ENCODE peak calls at places on chromosomes 16 and 17, in four cellular contexts. M is PC-3, K is uterus, R is thoracic aorta. O is an unnamed sample.

GRCh38 chr16:78220571-78220970 is 121.1 kb downstream of the WWOX start:
- DNase-seq in R (no peak), K (no peak), M (no peak), O (no peak)

GRCh38 chr16:5502467-5502869 is 404.9 kb upstream of the EEF2KMT start:
- DNase-seq in R (no peak), M (no peak), K (no peak), O (no peak)

GRCh38 chr17:16919663-16920627 is 52.0 kb downstream of the TNFRSF13B start:
- DNase-seq in K (no peak), M (no peak), R (no peak), O (no peak)

GRCh38 chr17:1800240-1800639 is 29.5 kb downstream of the SMYD4 start:
- DNase-seq in K (no peak), M (no peak), R (no peak), O (no peak)

GRCh38 chr17:49213399-49213798 is 2.9 kb downstream of the ABI3 start:
- DNase-seq in M (no peak), K (no peak), R (no peak), O (no peak)

GRCh38 chr16:49369638-49370219 is 3.9 kb upstream of the C16orf78 start:
- DNase-seq in R (no peak), K (no peak), M (no peak), O (no peak)

GRCh38 chr16:10744370-10745030 is 858 bp downstream of the NUBP1 start:
- DNase-seq in K (no peak), M (no peak), R (no peak), O (no peak)

GRCh38 chr16:85002643-85003042 is 8.7 kb downstream of the ZDHHC7 start:
- DNase-seq in K (no peak), R (no peak), M (no peak), O (no peak)

GRCh38 chr17:81491193-81491592 is 21.4 kb downstream of the ACTG1 start:
- DNase-seq in K (no peak), R (no peak), M (peak; percentile 22), O (no peak)

GRCh38 chr17:29778936-29779811 is 150.9 kb downstream of the SSH2 start:
- DNase-seq in R (no peak), K (peak; percentile 82), M (peak; percentile 56), O (peak; percentile 54)

GRCh38 chr16:19168173-19169080 is at the start of gene SYT17:
- DNase-seq in M (peak; percentile 21), K (no peak), R (no peak), O (no peak)

GRCh38 chr17:37743875-37744632 is 805 bp downstream of the HNF1B start:
- DNase-seq in K (no peak), M (peak; percentile 24), R (no peak), O (no peak)

GRCh38 chr17:78674595-78675315 is 97.6 kb upstream of the DNAH17 start:
- DNase-seq in K (no peak), M (no peak), R (no peak), O (no peak)

GRCh38 chr16:85196976-85197375 is 84.7 kb upstream of the CIBAR2 start:
- DNase-seq in M (no peak), K (no peak), R (no peak), O (no peak)

GRCh38 chr16:79647586-79647985 is 47.0 kb upstream of the MAF start:
- DNase-seq in M (no peak), R (no peak), K (no peak), O (no peak)

GRCh38 chr17:83109793-83110645 is 30.6 kb downstream of the METRNL start:
- DNase-seq in R (peak; percentile 98), M (peak; percentile 96), K (peak; percentile 87), O (peak; percentile 96)

GRCh38 chr16:88759245-88759975 is 25.6 kb downstream of the PIEZO1 start:
- DNase-seq in K (peak; percentile 84), R (no peak), M (no peak), O (no peak)

GRCh38 chr16:68646948-68647659 is 2.0 kb downstream of the CDH3 start:
- DNase-seq in K (no peak), M (peak; percentile 48), R (no peak), O (peak; percentile 36)

GRCh38 chr17:81471804-81472456 is 40.7 kb downstream of the ACTG1 start:
- DNase-seq in M (no peak), K (peak; percentile 93), R (no peak), O (no peak)

GRCh38 chr16:83926726-83927397 is 26.2 kb upstream of the OSGIN1 start:
- DNase-seq in M (peak; percentile 86), R (peak; percentile 38), K (peak; percentile 66), O (peak; percentile 86)

GRCh38 chr16:69329369-69330285 is 761 bp downstream of the PDF start:
- DNase-seq in R (no peak), K (no peak), M (peak; percentile 14), O (peak; percentile 21)

GRCh38 chr17:48878920-48879898 is 13.4 kb upstream of the ATP5MC1 start:
- DNase-seq in M (peak; percentile 91), R (no peak), K (peak; percentile 54), O (peak; percentile 78)

GRCh38 chr17:82346342-82347300 is 12.4 kb upstream of the TEX19 start:
- DNase-seq in K (no peak), R (no peak), M (no peak), O (no peak)

GRCh38 chr16:1643521-1643920 is 31.4 kb downstream of the CRAMP1 start:
- DNase-seq in K (no peak), R (no peak), M (no peak), O (no peak)

GRCh38 chr16:81181013-81181720 is 57.3 kb upstream of the BCO1 start:
- DNase-seq in M (peak; percentile 96), R (peak; percentile 78), K (peak; percentile 93), O (peak; percentile 98)

GRCh38 chr16:73057369-73058210 is 9.7 kb upstream of the ZFHX3 start:
- DNase-seq in R (no peak), M (no peak), K (no peak), O (no peak)

GRCh38 chr17:35428229-35428628 is 4.1 kb downstream of the SLFN12 start:
- DNase-seq in K (no peak), R (no peak), M (no peak), O (no peak)

GRCh38 chr17:30174556-30174955 is 57.9 kb downstream of the NSRP1 start:
- DNase-seq in R (no peak), M (no peak), K (no peak), O (no peak)

GRCh38 chr17:3792481-3792880 is 8.5 kb downstream of the ITGAE start:
- DNase-seq in R (no peak), K (no peak), M (no peak), O (no peak)

GRCh38 chr16:56732366-56732765 is 2.4 kb downstream of the NUP93 start:
- DNase-seq in K (no peak), R (no peak), M (no peak), O (no peak)

GRCh38 chr16:57993452-57993851 is 7.0 kb downstream of the ZNF319 start:
- DNase-seq in R (no peak), K (no peak), M (no peak), O (peak; percentile 38)

GRCh38 chr17:50758989-50759544 is 8.3 kb downstream of the ANKRD40CL start:
- DNase-seq in M (no peak), K (no peak), R (no peak), O (no peak)

GRCh38 chr16:55264949-55265348 is 59.1 kb upstream of the IRX6 start:
- DNase-seq in R (no peak), M (no peak), K (no peak), O (peak; percentile 22)

DNA sequence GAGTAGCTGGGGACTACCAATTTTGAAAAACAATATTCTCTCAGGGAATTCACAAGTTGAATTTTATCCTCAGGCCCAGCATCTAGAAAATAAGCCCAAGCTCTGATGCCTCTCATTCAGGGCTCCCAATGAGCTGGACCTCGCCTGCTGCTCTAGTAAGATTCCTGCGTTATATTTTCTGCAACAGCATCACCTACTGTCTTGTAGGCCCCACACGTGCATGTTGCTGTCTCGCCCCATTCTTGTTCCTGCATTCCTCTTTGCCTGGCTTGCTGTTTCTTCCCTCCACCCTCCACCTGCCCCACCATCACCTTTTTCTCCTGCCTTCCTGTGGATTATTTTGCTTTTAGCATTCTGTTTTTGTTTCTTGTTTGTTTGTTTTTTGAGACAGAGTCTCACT is 8.3 kb upstream of the ST6GALNAC2 start:
- DNase-seq in K (no peak), R (no peak), M (no peak), O (no peak)
- TF ChIP-seq CTCF in K (no peak), R (no peak), M (no peak), O (no peak)

GRCh38 chr16:28975158-28975603 is 603 bp downstream of the SPNS1 start:
- DNase-seq in R (no peak), M (no peak), K (no peak), O (no peak)

GRCh38 chr16:28977703-28978641 is 3.4 kb downstream of the SPNS1 start:
- DNase-seq in K (no peak), R (no peak), M (peak; percentile 21), O (peak; percentile 27)

GRCh38 chr16:28974437-28975157 is at the start of gene SPNS1:
- DNase-seq in K (peak; percentile 97), M (peak; percentile 89), R (peak; percentile 92), O (peak; percentile 94)

GRCh38 chr16:28974007-28974436 is 556 bp upstream of the SPNS1 start:
- DNase-seq in K (peak; percentile 53), R (no peak), M (peak; percentile 65), O (peak; percentile 71)
- TF ChIP-seq CTCF in K (peak; percentile 36), R (peak; percentile 43), M (peak; percentile 70), O (peak; percentile 61)

DNA sequence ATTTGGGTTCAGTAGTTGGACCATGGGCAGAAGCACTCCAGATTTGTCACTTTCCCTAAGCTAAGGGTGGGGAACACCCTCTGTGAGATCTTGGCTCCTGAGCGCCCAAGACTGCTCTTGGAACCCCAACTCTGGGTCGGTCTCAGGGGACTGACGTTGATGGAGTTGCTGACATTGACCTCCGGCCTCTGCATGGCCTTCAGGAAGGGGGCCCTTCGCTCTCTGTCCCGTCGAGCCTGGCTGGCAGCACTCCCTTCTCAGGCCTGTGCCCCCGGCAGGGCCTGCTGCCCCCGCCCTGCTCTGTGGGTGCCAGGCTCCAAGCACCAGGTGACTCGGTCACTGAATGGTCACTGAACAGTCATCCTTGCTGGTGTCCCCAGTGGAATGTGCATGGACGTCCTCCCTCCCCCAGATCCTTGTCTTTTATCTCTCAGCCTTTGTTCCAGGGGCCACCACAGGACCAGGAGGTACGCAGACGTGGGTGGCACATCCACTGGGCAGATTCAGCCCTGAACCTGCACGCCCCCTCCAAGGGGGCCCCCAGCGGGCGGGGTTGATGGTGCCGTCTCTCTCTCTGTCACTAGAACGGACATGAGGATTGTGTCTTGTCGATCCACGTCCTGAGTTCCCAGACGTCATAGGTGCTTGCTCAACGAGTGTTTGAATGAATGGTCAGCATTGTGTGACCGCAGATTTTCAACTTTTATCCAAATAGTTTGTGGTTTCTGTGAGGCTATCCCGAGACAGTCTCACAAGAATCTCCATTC is 314.5 kb downstream of the SEC14L1 start:
- DNase-seq in M (no peak), R (no peak), K (no peak), O (no peak)
- TF ChIP-seq CTCF in M (no peak), R (no peak), K (no peak), O (no peak)

GRCh38 chr16:21284414-21284813 is 6.3 kb upstream of the CRYM start:
- DNase-seq in R (no peak), K (no peak), M (no peak), O (no peak)

GRCh38 chr16:21281698-21282389 is 3.8 kb upstream of the CRYM start:
- DNase-seq in K (no peak), R (no peak), M (no peak), O (no peak)

GRCh38 chr16:21277927-21278706 is at the start of gene CRYM:
- DNase-seq in K (peak; percentile 32), M (peak; percentile 37), R (no peak), O (no peak)

GRCh38 chr16:21279501-21279900 is 1.4 kb upstream of the CRYM start:
- DNase-seq in R (no peak), K (no peak), M (no peak), O (no peak)

GRCh38 chr16:21283521-21284289 is 5.6 kb upstream of the CRYM start:
- DNase-seq in M (no peak), R (no peak), K (peak; percentile 29), O (no peak)
- TF ChIP-seq CTCF in M (peak; percentile 17), R (peak; percentile 54), K (peak; percentile 40), O (no peak)

O was measured in MCF 10A.